ENCODE peak calls at places on chromosomes 7 and 10, in five cellular contexts. One of them, this sample, is unnamed. For H3K4me1, the result is how much of the 10 kb centered on the place peaks cover.

GRCh38 chr10:24433705-24434104 is 224.8 kb downstream of the KIAA1217 start:
- DNase-seq in IMR-90: no peak
- DNase-seq in colonic mucosa: no peak
- DNase-seq in heart left ventricle: no peak
- DNase-seq in OCI-LY7: no peak
- DNase-seq in this sample: no peak

GRCh38 chr7:22864855-22865606 is 42.4 kb upstream of the TOMM7 start:
- DNase-seq in IMR-90: no peak
- DNase-seq in OCI-LY7: no peak
- DNase-seq in colonic mucosa: no peak
- DNase-seq in heart left ventricle: no peak
- DNase-seq in this sample: no peak

GRCh38 chr7:97025983-97026704 is 1.5 kb upstream of the DLX5 start:
- DNase-seq in heart left ventricle: no peak
- DNase-seq in colonic mucosa: no peak
- DNase-seq in IMR-90: no peak
- DNase-seq in OCI-LY7: no peak
- DNase-seq in this sample: no peak

GRCh38 chr10:29009464-29009863 is 279.4 kb upstream of the LYZL1 start:
- DNase-seq in heart left ventricle: no peak
- DNase-seq in OCI-LY7: no peak
- DNase-seq in IMR-90: no peak
- DNase-seq in colonic mucosa: no peak
- DNase-seq in this sample: no peak

GRCh38 chr10:12684784-12685183 is 316.7 kb downstream of the CCDC3 start:
- DNase-seq in IMR-90: no peak
- DNase-seq in colonic mucosa: peak
- DNase-seq in heart left ventricle: no peak
- DNase-seq in OCI-LY7: no peak
- DNase-seq in this sample: no peak

GRCh38 chr7:150374472-150374871 is 4.7 kb upstream of the ZNF775 start:
- DNase-seq in OCI-LY7: no peak
- DNase-seq in IMR-90: no peak
- DNase-seq in heart left ventricle: no peak
- DNase-seq in colonic mucosa: no peak
- DNase-seq in this sample: no peak

GRCh38 chr7:157581740-157582139 is 244.9 kb downstream of the DNAJB6 start:
- DNase-seq in IMR-90: no peak
- DNase-seq in colonic mucosa: no peak
- DNase-seq in OCI-LY7: no peak
- DNase-seq in heart left ventricle: no peak
- DNase-seq in this sample: no peak

GRCh38 chr7:130020434-130020833 is 30.7 kb downstream of the ZC3HC1 start:
- DNase-seq in IMR-90: no peak
- DNase-seq in heart left ventricle: no peak
- DNase-seq in OCI-LY7: no peak
- DNase-seq in colonic mucosa: no peak
- DNase-seq in this sample: no peak

GRCh38 chr10:95295031-95295755 is 4.4 kb upstream of the PDLIM1 start:
- DNase-seq in IMR-90: peak
- DNase-seq in colonic mucosa: peak
- DNase-seq in OCI-LY7: peak
- DNase-seq in heart left ventricle: no peak
- DNase-seq in this sample: peak

GRCh38 chr7:1666779-1667565 is 3.1 kb upstream of the ELFN1 start:
- DNase-seq in IMR-90: no peak
- DNase-seq in heart left ventricle: peak
- DNase-seq in OCI-LY7: no peak
- DNase-seq in colonic mucosa: no peak
- DNase-seq in this sample: no peak

GRCh38 chr10:99958287-99958686 is 51.5 kb downstream of the DNMBP start:
- DNase-seq in heart left ventricle: no peak
- DNase-seq in colonic mucosa: no peak
- DNase-seq in OCI-LY7: no peak
- DNase-seq in IMR-90: peak
- DNase-seq in this sample: no peak
- H3K4me3 ChIP-seq in heart left ventricle: no peak
- H3K4me3 ChIP-seq in colonic mucosa: no peak
- H3K4me3 ChIP-seq in OCI-LY7: no peak
- H3K4me3 ChIP-seq in IMR-90: no peak
- H3K4me3 ChIP-seq in this sample: no peak

DNA sequence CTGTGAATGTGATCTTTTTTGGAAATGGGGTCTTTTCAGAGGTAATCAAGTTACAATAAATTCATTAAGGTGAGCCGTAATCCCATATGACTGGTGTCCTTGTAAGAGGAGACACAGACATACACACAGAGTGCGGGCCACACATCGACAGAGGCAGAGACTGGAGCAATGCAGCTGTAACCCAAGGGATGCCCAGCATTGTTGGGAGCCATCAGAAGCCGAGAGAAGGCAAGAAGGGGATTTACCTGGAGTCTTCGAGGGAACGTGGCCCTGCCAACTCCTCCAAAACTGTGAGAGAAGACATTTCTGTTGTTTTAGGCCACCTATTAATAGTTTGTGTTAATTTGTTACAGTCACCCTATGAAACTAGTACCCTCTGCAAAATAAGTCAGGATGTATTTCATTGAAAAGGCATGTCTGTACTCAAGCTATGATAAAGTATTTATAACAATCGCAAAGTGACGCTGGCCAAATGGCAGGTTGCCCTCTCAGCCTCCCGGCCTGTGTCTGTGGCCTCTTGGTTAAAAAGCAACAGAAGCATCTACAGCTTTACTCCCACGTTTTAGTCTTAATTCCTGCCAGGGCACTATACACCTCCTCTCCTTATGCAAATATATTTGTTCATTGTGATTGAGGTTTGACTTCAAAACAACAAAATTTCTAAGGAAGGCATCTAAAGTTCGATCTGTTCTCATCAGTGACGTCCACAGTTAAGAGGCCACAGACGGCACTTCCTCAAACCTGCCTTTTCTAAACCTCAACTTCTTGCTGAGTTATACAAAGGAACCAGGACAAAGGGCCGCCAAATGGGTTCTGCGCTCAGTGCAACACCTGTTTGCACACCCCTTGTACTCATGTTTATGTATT is 46.8 kb downstream of the HIPK2 start:
- DNase-seq in heart left ventricle: peak
- DNase-seq in colonic mucosa: no peak
- DNase-seq in IMR-90: peak
- DNase-seq in OCI-LY7: peak
- DNase-seq in this sample: peak
- H3K4me1 ChIP-seq in heart left ventricle: half or more
- H3K4me1 ChIP-seq in colonic mucosa: under half
- H3K4me1 ChIP-seq in IMR-90: under half
- H3K4me1 ChIP-seq in OCI-LY7: under half
- H3K4me1 ChIP-seq in this sample: under half

GRCh38 chr7:6422926-6423632 is 24.7 kb downstream of the DAGLB start:
- DNase-seq in colonic mucosa: no peak
- DNase-seq in heart left ventricle: peak
- DNase-seq in IMR-90: no peak
- DNase-seq in OCI-LY7: no peak
- DNase-seq in this sample: no peak

GRCh38 chr7:6422095-6422494 is 25.7 kb downstream of the DAGLB start:
- DNase-seq in heart left ventricle: no peak
- DNase-seq in OCI-LY7: no peak
- DNase-seq in IMR-90: no peak
- DNase-seq in colonic mucosa: no peak
- DNase-seq in this sample: no peak

GRCh38 chr7:6423942-6424701 is 23.6 kb downstream of the DAGLB start:
- DNase-seq in heart left ventricle: no peak
- DNase-seq in IMR-90: no peak
- DNase-seq in OCI-LY7: no peak
- DNase-seq in colonic mucosa: peak
- DNase-seq in this sample: peak

GRCh38 chr7:6425948-6426347 is 21.8 kb downstream of the DAGLB start:
- DNase-seq in OCI-LY7: no peak
- DNase-seq in IMR-90: no peak
- DNase-seq in heart left ventricle: no peak
- DNase-seq in colonic mucosa: no peak
- DNase-seq in this sample: no peak

GRCh38 chr7:6424702-6425072 is 23.1 kb downstream of the DAGLB start:
- DNase-seq in OCI-LY7: no peak
- DNase-seq in heart left ventricle: no peak
- DNase-seq in IMR-90: no peak
- DNase-seq in colonic mucosa: no peak
- DNase-seq in this sample: no peak
- H3K4me3 ChIP-seq in OCI-LY7: no peak
- H3K4me3 ChIP-seq in heart left ventricle: no peak
- H3K4me3 ChIP-seq in IMR-90: no peak
- H3K4me3 ChIP-seq in colonic mucosa: no peak
- H3K4me3 ChIP-seq in this sample: no peak

GRCh38 chr7:7395785-7396184 is 139.9 kb downstream of the COL28A1 start:
- DNase-seq in IMR-90: no peak
- DNase-seq in colonic mucosa: no peak
- DNase-seq in OCI-LY7: no peak
- DNase-seq in heart left ventricle: no peak
- DNase-seq in this sample: no peak
- H3K4me1 ChIP-seq in IMR-90: under half
- H3K4me1 ChIP-seq in colonic mucosa: under half
- H3K4me1 ChIP-seq in OCI-LY7: under half
- H3K4me1 ChIP-seq in heart left ventricle: under half
- H3K4me1 ChIP-seq in this sample: under half

DNA sequence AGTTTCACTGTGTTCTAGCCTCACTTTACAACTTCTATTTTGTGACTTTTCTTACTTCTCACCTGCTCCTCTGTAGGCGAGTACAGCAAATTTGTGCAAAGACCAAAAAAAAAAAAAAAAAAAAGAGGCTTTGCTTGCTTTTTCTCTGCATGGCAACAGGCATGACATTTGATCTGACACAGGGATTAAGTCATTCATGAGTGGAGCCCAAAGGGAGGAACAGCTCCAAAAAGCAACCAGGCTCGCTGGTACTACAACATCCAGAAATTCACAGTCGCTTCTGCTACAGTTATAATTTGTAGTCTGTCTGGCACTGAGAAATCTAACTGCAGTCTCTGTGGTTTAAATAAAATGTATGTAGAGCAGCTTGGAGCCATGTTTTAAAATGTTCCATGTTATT is 31.7 kb downstream of the MKX start:
- DNase-seq in IMR-90: no peak
- DNase-seq in heart left ventricle: no peak
- DNase-seq in OCI-LY7: no peak
- DNase-seq in colonic mucosa: no peak
- DNase-seq in this sample: no peak
- H3K4me3 ChIP-seq in IMR-90: no peak
- H3K4me3 ChIP-seq in heart left ventricle: no peak
- H3K4me3 ChIP-seq in OCI-LY7: no peak
- H3K4me3 ChIP-seq in colonic mucosa: no peak
- H3K4me3 ChIP-seq in this sample: no peak

GRCh38 chr10:117365612-117366011 is 9.6 kb downstream of the PDZD8 start:
- DNase-seq in colonic mucosa: no peak
- DNase-seq in heart left ventricle: no peak
- DNase-seq in IMR-90: no peak
- DNase-seq in OCI-LY7: no peak
- DNase-seq in this sample: peak

GRCh38 chr10:117366741-117367140 is 8.5 kb downstream of the PDZD8 start:
- DNase-seq in colonic mucosa: no peak
- DNase-seq in OCI-LY7: no peak
- DNase-seq in heart left ventricle: no peak
- DNase-seq in IMR-90: no peak
- DNase-seq in this sample: no peak

GRCh38 chr10:117362313-117362712 is 12.9 kb downstream of the PDZD8 start:
- DNase-seq in OCI-LY7: no peak
- DNase-seq in colonic mucosa: no peak
- DNase-seq in heart left ventricle: no peak
- DNase-seq in IMR-90: peak
- DNase-seq in this sample: no peak

GRCh38 chr10:117363027-117363426 is 12.2 kb downstream of the PDZD8 start:
- DNase-seq in IMR-90: peak
- DNase-seq in heart left ventricle: no peak
- DNase-seq in colonic mucosa: no peak
- DNase-seq in OCI-LY7: no peak
- DNase-seq in this sample: no peak

GRCh38 chr10:117364121-117364960 is 10.9 kb downstream of the PDZD8 start:
- DNase-seq in heart left ventricle: no peak
- DNase-seq in IMR-90: peak
- DNase-seq in OCI-LY7: no peak
- DNase-seq in colonic mucosa: no peak
- DNase-seq in this sample: no peak
- H3K4me1 ChIP-seq in heart left ventricle: under half
- H3K4me1 ChIP-seq in IMR-90: under half
- H3K4me1 ChIP-seq in OCI-LY7: under half
- H3K4me1 ChIP-seq in colonic mucosa: under half
- H3K4me1 ChIP-seq in this sample: half or more

DNA sequence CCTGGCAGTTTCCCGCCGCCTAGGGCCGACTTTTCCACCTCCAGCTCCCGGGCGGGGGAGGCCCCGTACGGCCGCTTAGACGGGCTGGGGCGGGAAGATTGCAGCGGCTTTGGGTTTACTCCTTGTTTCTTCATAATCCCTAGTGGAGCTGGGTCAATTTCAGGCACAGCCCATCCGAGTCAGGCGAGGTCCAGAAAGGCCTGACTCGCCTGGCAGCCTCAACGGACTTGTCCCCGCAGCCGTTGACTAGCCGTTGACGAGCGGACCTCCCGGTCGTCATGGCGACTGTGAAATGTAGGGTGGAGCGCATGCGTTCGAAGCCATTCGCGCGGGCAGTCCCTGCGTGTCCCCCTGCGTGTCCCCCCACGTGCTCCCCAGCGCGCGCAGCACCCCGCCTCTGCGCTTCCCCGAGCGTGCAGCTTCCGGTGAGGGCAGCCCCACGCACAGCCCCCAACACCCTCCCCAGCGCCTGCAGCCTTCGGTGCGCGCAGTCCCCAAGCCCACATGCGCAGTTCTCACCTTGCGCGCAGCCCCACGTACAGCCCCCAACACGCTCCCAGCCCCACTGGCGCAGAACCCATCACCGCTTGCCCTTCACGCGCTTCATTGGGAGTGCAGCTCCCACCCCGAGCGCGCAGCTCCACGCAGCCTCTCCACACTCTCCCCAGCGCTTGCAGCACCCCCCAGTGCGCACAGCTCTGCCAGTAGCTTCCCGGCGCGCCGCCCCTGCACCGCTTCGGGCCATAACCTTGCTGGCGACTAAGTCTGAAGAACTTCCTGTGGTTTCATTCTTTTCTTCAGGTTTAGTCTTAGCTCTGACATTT is 67.8 kb downstream of the TBX20 start:
- DNase-seq in OCI-LY7: no peak
- DNase-seq in colonic mucosa: no peak
- DNase-seq in IMR-90: peak
- DNase-seq in heart left ventricle: peak
- DNase-seq in this sample: no peak
- H3K4me3 ChIP-seq in OCI-LY7: no peak
- H3K4me3 ChIP-seq in colonic mucosa: peak
- H3K4me3 ChIP-seq in IMR-90: peak
- H3K4me3 ChIP-seq in heart left ventricle: peak
- H3K4me3 ChIP-seq in this sample: peak